ENCODE peak calls at places on chromosomes 6 and 20, in ten cellular contexts. P is CD4-positive, CD25-positive, alpha-beta regulatory T cell; H is kidney; D is H7; W is Panc1; T is CD8-positive, alpha-beta memory T cell; I is skeletal muscle cell; X is MG63; V is adrenal gland; Y is brain microvascular endothelial cell. F is an unnamed sample.

GRCh38 chr6:19210849-19211590 is 626.1 kb upstream of the ID4 start:
- DNase-seq in P (no peak), H (no peak), D (peak; percentile 69), W (no peak), T (no peak), I (no peak), X (no peak), V (peak; percentile 17), Y (no peak), F (peak; percentile 30)

GRCh38 chr20:2558581-2559301 is 22.4 kb downstream of the TMC2 start:
- DNase-seq in P (no peak), H (no peak), D (peak; percentile 82), W (no peak), T (no peak), I (no peak), X (peak; percentile 4), V (no peak), Y (no peak), F (no peak)

GRCh38 chr20:1130849-1131248 is 12.4 kb downstream of the PSMF1 start:
- DNase-seq in P (no peak), H (peak; percentile 74), D (no peak), W (no peak), T (no peak), I (no peak), X (no peak), V (no peak), Y (no peak), F (no peak)

GRCh38 chr6:160750276-160750689 is 48.2 kb downstream of the PLG start:
- DNase-seq in P (no peak), H (no peak), D (peak; percentile 69), W (no peak), T (no peak), I (no peak), X (no peak), V (no peak), Y (no peak), F (peak; percentile 66)

GRCh38 chr20:45925821-45926506 is 8.5 kb upstream of the PCIF1 start:
- DNase-seq in P (no peak), H (no peak), D (no peak), W (no peak), T (no peak), I (no peak), X (no peak), V (no peak), Y (no peak), F (no peak)

GRCh38 chr6:113352029-113352801 is 504.9 kb upstream of the MARCKS start:
- DNase-seq in P (no peak), H (no peak), D (no peak), W (peak; percentile 64), T (no peak), I (peak; percentile 37), X (peak; percentile 60), V (no peak), Y (peak; percentile 78), F (no peak)

GRCh38 chr20:59577037-59577808 is 27.1 kb upstream of the PHACTR3 start:
- DNase-seq in P (no peak), H (no peak), D (peak; percentile 87), W (no peak), T (no peak), I (no peak), X (no peak), V (no peak), Y (no peak), F (no peak)

GRCh38 chr20:32820000-32820697 is 395 bp downstream of the MAPRE1 start:
- DNase-seq in P (peak; percentile 84), H (peak; percentile 95), D (peak; percentile 96), W (no peak), T (peak; percentile 83), I (no peak), X (no peak), V (peak; percentile 82), Y (no peak), F (peak; percentile 79)

GRCh38 chr6:110620065-110620464 is 143.7 kb upstream of the SLC22A16 start:
- DNase-seq in P (no peak), H (no peak), D (no peak), W (no peak), T (no peak), I (no peak), X (no peak), V (no peak), Y (no peak), F (no peak)

GRCh38 chr20:44187054-44187762 is at the start of gene JPH2:
- DNase-seq in P (no peak), H (no peak), D (peak; percentile 87), W (no peak), T (no peak), I (no peak), X (peak; percentile 91), V (peak; percentile 42), Y (peak; percentile 24), F (peak; percentile 90)

GRCh38 chr6:95448208-95448607 is 129.1 kb upstream of the MANEA start:
- DNase-seq in P (no peak), H (no peak), D (no peak), W (no peak), T (no peak), I (no peak), X (no peak), V (no peak), Y (no peak), F (no peak)

GRCh38 chr6:156589281-156589680 is 187.9 kb upstream of the ARID1B start:
- DNase-seq in P (no peak), H (no peak), D (no peak), W (no peak), T (no peak), I (peak; percentile 12), X (no peak), V (no peak), Y (peak; percentile 65), F (no peak)

GRCh38 chr20:14637441-14637840 is 300.0 kb upstream of the FLRT3 start:
- DNase-seq in P (no peak), H (no peak), D (no peak), W (no peak), T (no peak), I (no peak), X (no peak), V (no peak), Y (no peak), F (no peak)

GRCh38 chr6:149273318-149273717 is 44.2 kb upstream of the TAB2 start:
- DNase-seq in P (peak; percentile 49), H (no peak), D (no peak), W (no peak), T (no peak), I (no peak), X (no peak), V (no peak), Y (no peak), F (no peak)

GRCh38 chr20:34410331-34410730 is 47.3 kb downstream of the ITCH start:
- DNase-seq in P (no peak), H (no peak), D (no peak), W (no peak), T (no peak), I (no peak), X (no peak), V (no peak), Y (no peak), F (no peak)

GRCh38 chr20:34420975-34421374 is 57.9 kb downstream of the ITCH start:
- DNase-seq in P (no peak), H (no peak), D (no peak), W (no peak), T (no peak), I (no peak), X (no peak), V (no peak), Y (no peak), F (no peak)

GRCh38 chr20:34412453-34412852 is 49.4 kb downstream of the ITCH start:
- DNase-seq in P (no peak), H (no peak), D (no peak), W (no peak), T (no peak), I (no peak), X (no peak), V (no peak), Y (no peak), F (no peak)

GRCh38 chr20:34420146-34420545 is 57.1 kb downstream of the ITCH start:
- DNase-seq in P (no peak), H (no peak), D (no peak), W (no peak), T (no peak), I (no peak), X (no peak), V (no peak), Y (no peak), F (no peak)

GRCh38 chr20:34415079-34415478 is 52.0 kb downstream of the ITCH start:
- DNase-seq in P (no peak), H (no peak), D (no peak), W (no peak), T (no peak), I (no peak), X (no peak), V (no peak), Y (no peak), F (no peak)
- H3K4me3 ChIP-seq in P (no peak overlapping the region), H (no peak overlapping the region), D (no peak overlapping the region), W (no peak overlapping the region), T (no peak overlapping the region), I (no peak overlapping the region), X (no peak overlapping the region), V (no peak overlapping the region), Y (no peak overlapping the region), F (no peak overlapping the region)

DNA sequence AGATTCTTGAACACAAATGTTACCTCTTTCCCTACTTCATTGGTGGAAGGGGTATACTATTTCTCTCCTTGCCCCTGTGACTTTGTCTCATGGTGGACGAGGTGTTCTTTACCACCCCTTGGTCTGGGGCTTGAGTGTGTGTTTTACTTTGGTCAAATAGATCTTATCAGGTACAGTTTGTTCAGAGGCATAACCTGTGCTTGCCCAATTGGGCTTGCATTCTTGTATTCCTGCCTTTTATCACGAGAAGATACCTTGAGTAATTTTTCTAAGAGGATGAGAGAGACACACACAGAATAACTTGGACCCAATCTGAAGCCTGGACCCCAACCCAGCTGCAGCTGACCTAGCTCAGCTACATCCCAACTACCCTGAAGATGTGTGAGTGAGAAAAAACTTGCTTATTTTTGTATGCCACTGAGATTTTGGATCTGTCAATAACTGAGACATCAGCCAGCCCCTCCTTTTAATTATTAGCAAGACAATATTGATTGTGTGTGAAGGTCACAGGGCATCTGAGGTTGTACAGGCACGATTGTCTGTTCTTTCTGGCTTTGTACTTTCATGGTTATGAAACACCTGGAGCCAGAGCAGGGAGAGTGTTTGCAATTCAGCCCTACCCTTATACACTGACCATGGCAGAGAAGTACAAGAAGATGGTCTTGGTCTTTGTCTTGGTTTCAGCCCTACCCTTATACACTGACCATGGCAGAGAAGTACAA is 204.7 kb upstream of the SLC35B3 start:
- DNase-seq in P (no peak), H (no peak), D (no peak), W (no peak), T (no peak), I (no peak), X (no peak), V (no peak), Y (no peak), F (no peak)
- H3K4me3 ChIP-seq in P (no peak overlapping the region), H (no peak overlapping the region), D (no peak overlapping the region), W (no peak overlapping the region), T (no peak overlapping the region), I (no peak overlapping the region), X (no peak overlapping the region), V (no peak overlapping the region), Y (no peak overlapping the region), F (no peak overlapping the region)

GRCh38 chr20:63640086-63640485 is 13.1 kb downstream of the STMN3 start:
- DNase-seq in P (peak; percentile 35), H (peak; percentile 69), D (no peak), W (no peak), T (no peak), I (no peak), X (no peak), V (no peak), Y (no peak), F (no peak)
- H3K4me3 ChIP-seq in P (peak overlapping the region; percentile 89), H (no peak overlapping the region), D (no peak overlapping the region), W (no peak overlapping the region), T (peak overlapping the region; percentile 75), I (no peak overlapping the region), X (no peak overlapping the region), V (no peak overlapping the region), Y (no peak overlapping the region), F (no peak overlapping the region)

GRCh38 chr20:18497603-18498002 is 578 bp upstream of the RBBP9 start:
- DNase-seq in P (no peak), H (no peak), D (no peak), W (no peak), T (no peak), I (no peak), X (no peak), V (no peak), Y (no peak), F (no peak)
- H3K4me3 ChIP-seq in P (peak overlapping the region; percentile 81), H (peak overlapping the region; percentile 73), D (no peak overlapping the region), W (no peak overlapping the region), T (peak overlapping the region; percentile 82), I (no peak overlapping the region), X (peak overlapping the region; percentile 77), V (no peak overlapping the region), Y (no peak overlapping the region), F (peak overlapping the region; percentile 74)

F was measured in SJCRH30.